ENCODE peak calls at places on chromosomes 2 and 18, in seven cellular contexts. M, L, Y, P, I, T and G are unnamed samples.

GRCh38 chr2:109201465-109202420 is 72.7 kb downstream of the SH3RF3 start:
- DNase-seq in M (no peak), L (no peak), Y (no peak), P (no peak), I (peak), T (peak), G (no peak)

GRCh38 chr18:74284501-74285004 is 7.2 kb downstream of the CYB5A start:
- DNase-seq in M (no peak), L (no peak), Y (no peak), P (no peak), I (no peak), T (peak), G (no peak)

GRCh38 chr2:158266106-158266505 is 164.4 kb downstream of the UPP2 start:
- DNase-seq in M (no peak), L (no peak), Y (no peak), P (no peak), I (no peak), T (no peak), G (no peak)

GRCh38 chr2:182038579-182038978 is 52.9 kb downstream of the PPP1R1C start:
- DNase-seq in M (no peak), L (no peak), Y (no peak), P (no peak), I (no peak), T (no peak), G (no peak)

GRCh38 chr2:127612111-127612822 is 33.7 kb upstream of the GPR17 start:
- DNase-seq in M (no peak), L (no peak), Y (peak), P (no peak), I (no peak), T (peak), G (no peak)

GRCh38 chr2:164840930-164841718 is 499 bp downstream of the COBLL1 start:
- DNase-seq in M (peak), L (peak), Y (peak), P (peak), I (peak), T (peak), G (peak)

GRCh38 chr18:73520229-73520628 is 627.4 kb downstream of the FBXO15 start:
- DNase-seq in M (no peak), L (peak), Y (no peak), P (no peak), I (peak), T (peak), G (no peak)

GRCh38 chr2:26946841-26947784 is 23.3 kb upstream of the MAPRE3 start:
- DNase-seq in M (no peak), L (no peak), Y (no peak), P (no peak), I (peak), T (peak), G (no peak)